ENCODE peak calls at places on chromosomes 12 and 14, in five cellular contexts. D is Peyer's patch, K is ovary, Q is body of pancreas, R is cardiac muscle cell. F is an unnamed sample.

GRCh38 chr14:101233016-101233355 is 328.3 kb upstream of the DIO3 start:
- DNase-seq in R (no peak), K (no peak), D (peak), Q (no peak), F (no peak)

GRCh38 chr12:77152623-77153193 is 87.3 kb upstream of the E2F7 start:
- DNase-seq in D (no peak), R (peak), Q (no peak), K (peak), F (peak)

GRCh38 chr12:62799126-62799736 is 135.7 kb downstream of the PPM1H start:
- DNase-seq in R (peak), D (peak), K (peak), Q (peak), F (peak)

GRCh38 chr12:51372021-51372420 is 19.2 kb downstream of the GALNT6 start:
- DNase-seq in R (no peak), K (no peak), Q (no peak), D (no peak), F (no peak)

GRCh38 chr14:76947078-76947837 is 81.2 kb downstream of the IRF2BPL start:
- DNase-seq in K (peak), D (peak), R (peak), Q (peak), F (peak)

GRCh38 chr12:112664569-112664968 is 127.0 kb upstream of the RPH3A start:
- DNase-seq in D (no peak), R (peak), Q (no peak), K (no peak), F (peak)

GRCh38 chr14:24299255-24300191 is at the start of the genes DHRS1 and NOP9:
- DNase-seq in R (peak), K (peak), Q (peak), D (peak), F (peak)

GRCh38 chr14:65709576-65709975 is 297.0 kb downstream of the FUT8 start:
- DNase-seq in R (no peak), K (no peak), D (no peak), Q (no peak), F (no peak)

GRCh38 chr14:38554046-38554445 is 298.2 kb upstream of the CLEC14A start:
- DNase-seq in K (no peak), R (no peak), D (no peak), Q (no peak), F (no peak)

GRCh38 chr14:53670701-53671100 is 285.9 kb downstream of the BMP4 start:
- DNase-seq in K (no peak), D (no peak), R (no peak), Q (no peak), F (peak)

GRCh38 chr12:52522346-52523011 is 2.3 kb upstream of the KRT5 start:
- DNase-seq in D (peak), R (no peak), K (no peak), Q (peak), F (no peak)

GRCh38 chr14:39467889-39468524 is 35.8 kb upstream of the FBXO33 start:
- DNase-seq in R (peak), Q (no peak), D (no peak), K (no peak), F (peak)

GRCh38 chr14:63893701-63894458 is 41.1 kb downstream of the SYNE2 start:
- DNase-seq in R (peak), Q (peak), D (peak), K (peak), F (peak)

GRCh38 chr12:116141110-116141832 is 136.2 kb downstream of the MED13L start:
- DNase-seq in Q (no peak), K (no peak), R (no peak), D (no peak), F (no peak)

GRCh38 chr12:21546721-21547120 is 20.6 kb downstream of the SPX start:
- DNase-seq in D (no peak), R (no peak), K (no peak), Q (no peak), F (no peak)

GRCh38 chr12:70241845-70242244 is 1.4 kb upstream of the CNOT2 start:
- DNase-seq in K (no peak), D (no peak), Q (no peak), R (no peak), F (no peak)

GRCh38 chr12:70240677-70241076 is 2.6 kb upstream of the CNOT2 start:
- DNase-seq in Q (no peak), R (no peak), K (no peak), D (no peak), F (no peak)

GRCh38 chr12:70243510-70244331 is 488 bp downstream of the CNOT2 start:
- DNase-seq in Q (peak), R (peak), D (peak), K (peak), F (peak)

GRCh38 chr12:70245458-70245857 is 2.2 kb downstream of the CNOT2 start:
- DNase-seq in D (no peak), Q (no peak), K (no peak), R (no peak), F (no peak)

GRCh38 chr12:70242695-70243509 is at the start of gene CNOT2:
- DNase-seq in R (peak), D (peak), Q (peak), K (peak), F (peak)
- TF ChIP-seq CTCF in R (no peak), D (no peak), Q (no peak), K (no peak), F (no peak)

DNA sequence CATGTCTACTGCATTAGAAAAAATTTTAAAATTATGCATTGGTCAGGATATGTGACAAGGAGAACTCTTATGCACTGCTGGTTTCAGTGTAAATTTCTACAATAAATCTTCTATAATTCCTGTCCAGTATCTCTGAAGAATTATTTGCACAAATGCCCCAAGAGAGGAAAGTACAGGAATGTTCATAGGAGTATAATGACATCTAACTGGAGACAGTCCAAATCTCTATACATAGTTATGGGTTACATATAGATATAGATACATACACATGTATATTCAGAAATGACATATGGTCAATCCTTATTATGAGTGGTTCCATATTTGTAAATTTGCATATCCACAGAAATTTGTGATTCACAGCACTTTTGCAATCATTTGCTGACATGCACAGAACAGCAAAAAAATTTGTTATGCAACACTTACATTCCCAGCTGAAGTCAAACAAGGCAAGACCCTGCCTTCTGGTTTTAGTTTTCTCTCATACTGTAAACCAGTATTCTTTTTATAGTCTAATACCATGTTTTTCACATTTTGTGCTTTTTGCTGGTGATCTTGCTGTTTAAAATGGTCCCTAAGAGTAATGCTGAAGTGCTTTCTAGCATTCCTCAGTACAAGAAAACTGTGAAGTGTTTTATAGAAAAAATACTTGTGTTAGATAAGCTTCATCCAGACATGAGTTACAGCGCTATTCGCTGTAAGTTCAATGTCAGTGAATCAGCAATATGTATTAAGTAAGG is 103.7 kb downstream of the SLC16A7 start:
- DNase-seq in Q (no peak), R (no peak), D (no peak), K (no peak), F (peak)
- H3K4me3 ChIP-seq in Q (no peak), R (no peak), D (no peak), K (no peak), F (no peak)

GRCh38 chr12:13049816-13050215 is 5.6 kb downstream of the FAM234B start:
- DNase-seq in K (no peak), Q (no peak), R (no peak), D (no peak), F (peak)
- TF ChIP-seq CTCF in K (no peak), Q (no peak), R (no peak), D (no peak), F (no peak)

GRCh38 chr14:42193426-42193766 is 586.7 kb downstream of the LRFN5 start:
- DNase-seq in Q (no peak), K (no peak), R (no peak), D (no peak), F (no peak)
- H3K4me3 ChIP-seq in Q (no peak), K (no peak), R (no peak), D (no peak), F (no peak)

GRCh38 chr14:92325835-92326234 is 2.9 kb downstream of the SLC24A4 start:
- DNase-seq in Q (no peak), D (no peak), R (no peak), K (no peak), F (no peak)
- TF ChIP-seq CTCF in Q (no peak), D (no peak), R (no peak), K (no peak), F (no peak)

DNA sequence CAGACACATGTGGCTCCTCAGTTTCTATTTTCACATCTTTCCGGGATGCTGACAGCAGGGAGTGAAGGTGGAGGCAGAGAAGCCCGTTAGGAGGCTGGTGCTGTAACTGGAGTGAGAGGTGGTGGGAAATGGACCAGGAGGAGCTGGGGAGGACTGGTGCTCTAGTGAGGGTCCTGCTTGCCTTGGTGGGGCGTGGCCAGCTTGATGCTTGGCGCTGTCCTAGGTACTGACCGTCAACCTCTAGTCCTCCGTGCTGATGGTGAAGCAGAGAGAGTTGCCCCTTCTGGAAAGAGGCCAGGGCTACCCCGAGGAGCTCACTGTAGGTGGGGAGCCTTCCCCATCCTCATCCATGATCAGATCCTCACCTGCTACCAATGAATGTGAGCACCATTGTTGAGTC is 1.4 kb downstream of the TRMT61A start:
- DNase-seq in K (no peak), Q (no peak), R (peak), D (no peak), F (peak)
- H3K4me3 ChIP-seq in K (no peak), Q (no peak), R (no peak), D (no peak), F (no peak)

GRCh38 chr14:73472182-73473114 is 14.1 kb upstream of the NUMB start:
- DNase-seq in K (no peak), Q (no peak), R (peak), D (no peak), F (peak)
- TF ChIP-seq CTCF in K (peak), Q (peak), R (peak), D (peak), F (peak)

GRCh38 chr14:60204104-60204842 is 39.1 kb upstream of the DHRS7 start:
- DNase-seq in D (no peak), R (no peak), K (no peak), Q (no peak), F (no peak)
- H3K4me3 ChIP-seq in D (no peak), R (no peak), K (no peak), Q (no peak), F (no peak)

DNA sequence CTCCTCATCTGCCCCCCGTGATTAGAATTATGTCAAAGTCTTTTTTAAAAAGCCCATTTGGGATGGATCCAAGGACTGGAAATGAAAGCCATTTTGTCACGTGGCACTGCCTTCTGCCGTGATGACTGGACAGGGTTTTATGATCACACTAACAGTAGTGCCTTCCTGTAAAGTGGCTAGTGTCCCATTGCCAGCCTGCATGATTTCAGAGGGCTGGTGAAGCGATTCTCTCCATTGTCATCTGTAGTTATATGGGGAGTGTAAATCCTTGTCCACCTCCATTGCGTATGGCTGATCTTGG is 37.6 kb downstream of the CFAP251 start:
- DNase-seq in K (no peak), D (no peak), R (no peak), Q (no peak), F (no peak)
- TF ChIP-seq CTCF in K (no peak), D (no peak), R (no peak), Q (no peak), F (no peak)

F was measured in fibroblast of villous mesenchyme.